ENCODE peak calls at places on chromosomes 2 and 18, in eight cellular contexts. One of them, this sample, is unnamed.

GRCh38 chr2:148569221-148569620 is 75.3 kb upstream of the EPC2 start:
- DNase-seq in CD8-positive, alpha-beta T cell: no peak
- DNase-seq in activated CD4-positive, alpha-beta T cell treated with anti-CD3 and anti-CD28 coated beads for 4 hours: no peak
- DNase-seq in EH: no peak
- DNase-seq in GM13976: no peak
- DNase-seq in stimulated activated CD4-positive, alpha-beta T cell treated with anti-CD3 and anti-CD28 coated beads, Interleukin-2, amount 100 ng/mL, for 4 hours: no peak
- DNase-seq in SIG-M5: no peak
- DNase-seq in NCI-H1048: no peak
- DNase-seq in this sample: no peak

GRCh38 chr2:107712857-107713256 is 113.8 kb upstream of the RGPD4 start:
- DNase-seq in stimulated activated CD4-positive, alpha-beta T cell treated with anti-CD3 and anti-CD28 coated beads, Interleukin-2, amount 100 ng/mL, for 4 hours: no peak
- DNase-seq in NCI-H1048: no peak
- DNase-seq in CD8-positive, alpha-beta T cell: no peak
- DNase-seq in SIG-M5: no peak
- DNase-seq in activated CD4-positive, alpha-beta T cell treated with anti-CD3 and anti-CD28 coated beads for 4 hours: no peak
- DNase-seq in GM13976: peak
- DNase-seq in EH: no peak
- DNase-seq in this sample: no peak

GRCh38 chr2:105042189-105042588 is 4.3 kb downstream of the MRPS9 start:
- DNase-seq in stimulated activated CD4-positive, alpha-beta T cell treated with anti-CD3 and anti-CD28 coated beads, Interleukin-2, amount 100 ng/mL, for 4 hours: no peak
- DNase-seq in SIG-M5: no peak
- DNase-seq in NCI-H1048: no peak
- DNase-seq in GM13976: no peak
- DNase-seq in activated CD4-positive, alpha-beta T cell treated with anti-CD3 and anti-CD28 coated beads for 4 hours: no peak
- DNase-seq in CD8-positive, alpha-beta T cell: no peak
- DNase-seq in EH: no peak
- DNase-seq in this sample: no peak

GRCh38 chr2:188369365-188369764 is 77.7 kb downstream of the GULP1 start:
- DNase-seq in activated CD4-positive, alpha-beta T cell treated with anti-CD3 and anti-CD28 coated beads for 4 hours: no peak
- DNase-seq in stimulated activated CD4-positive, alpha-beta T cell treated with anti-CD3 and anti-CD28 coated beads, Interleukin-2, amount 100 ng/mL, for 4 hours: no peak
- DNase-seq in EH: peak
- DNase-seq in CD8-positive, alpha-beta T cell: no peak
- DNase-seq in GM13976: peak
- DNase-seq in NCI-H1048: no peak
- DNase-seq in SIG-M5: no peak
- DNase-seq in this sample: no peak

GRCh38 chr2:46873632-46874068 is 42.0 kb downstream of the MCFD2 start:
- DNase-seq in SIG-M5: peak
- DNase-seq in NCI-H1048: no peak
- DNase-seq in GM13976: no peak
- DNase-seq in stimulated activated CD4-positive, alpha-beta T cell treated with anti-CD3 and anti-CD28 coated beads, Interleukin-2, amount 100 ng/mL, for 4 hours: peak
- DNase-seq in EH: peak
- DNase-seq in CD8-positive, alpha-beta T cell: peak
- DNase-seq in activated CD4-positive, alpha-beta T cell treated with anti-CD3 and anti-CD28 coated beads for 4 hours: peak
- DNase-seq in this sample: no peak

GRCh38 chr18:11955299-11956029 is 25.8 kb upstream of the IMPA2 start:
- DNase-seq in CD8-positive, alpha-beta T cell: no peak
- DNase-seq in stimulated activated CD4-positive, alpha-beta T cell treated with anti-CD3 and anti-CD28 coated beads, Interleukin-2, amount 100 ng/mL, for 4 hours: no peak
- DNase-seq in GM13976: no peak
- DNase-seq in SIG-M5: peak
- DNase-seq in activated CD4-positive, alpha-beta T cell treated with anti-CD3 and anti-CD28 coated beads for 4 hours: no peak
- DNase-seq in EH: peak
- DNase-seq in NCI-H1048: no peak
- DNase-seq in this sample: no peak

GRCh38 chr18:34999734-35000397 is 41.3 kb upstream of the MAPRE2 start:
- DNase-seq in EH: no peak
- DNase-seq in activated CD4-positive, alpha-beta T cell treated with anti-CD3 and anti-CD28 coated beads for 4 hours: no peak
- DNase-seq in NCI-H1048: no peak
- DNase-seq in CD8-positive, alpha-beta T cell: no peak
- DNase-seq in SIG-M5: no peak
- DNase-seq in GM13976: no peak
- DNase-seq in stimulated activated CD4-positive, alpha-beta T cell treated with anti-CD3 and anti-CD28 coated beads, Interleukin-2, amount 100 ng/mL, for 4 hours: no peak
- DNase-seq in this sample: no peak

GRCh38 chr2:241105641-241106040 is 3.6 kb upstream of the MTERF4 start:
- DNase-seq in activated CD4-positive, alpha-beta T cell treated with anti-CD3 and anti-CD28 coated beads for 4 hours: no peak
- DNase-seq in NCI-H1048: no peak
- DNase-seq in CD8-positive, alpha-beta T cell: no peak
- DNase-seq in EH: no peak
- DNase-seq in stimulated activated CD4-positive, alpha-beta T cell treated with anti-CD3 and anti-CD28 coated beads, Interleukin-2, amount 100 ng/mL, for 4 hours: no peak
- DNase-seq in SIG-M5: no peak
- DNase-seq in GM13976: no peak
- DNase-seq in this sample: no peak

GRCh38 chr2:178827739-178828487 is 20.7 kb upstream of the TTN start:
- DNase-seq in EH: no peak
- DNase-seq in GM13976: no peak
- DNase-seq in activated CD4-positive, alpha-beta T cell treated with anti-CD3 and anti-CD28 coated beads for 4 hours: no peak
- DNase-seq in stimulated activated CD4-positive, alpha-beta T cell treated with anti-CD3 and anti-CD28 coated beads, Interleukin-2, amount 100 ng/mL, for 4 hours: no peak
- DNase-seq in CD8-positive, alpha-beta T cell: no peak
- DNase-seq in NCI-H1048: no peak
- DNase-seq in SIG-M5: no peak
- DNase-seq in this sample: no peak

GRCh38 chr2:109601693-109602250 is 12.0 kb downstream of the SEPTIN10 start:
- DNase-seq in GM13976: no peak
- DNase-seq in NCI-H1048: no peak
- DNase-seq in stimulated activated CD4-positive, alpha-beta T cell treated with anti-CD3 and anti-CD28 coated beads, Interleukin-2, amount 100 ng/mL, for 4 hours: no peak
- DNase-seq in SIG-M5: no peak
- DNase-seq in activated CD4-positive, alpha-beta T cell treated with anti-CD3 and anti-CD28 coated beads for 4 hours: no peak
- DNase-seq in CD8-positive, alpha-beta T cell: no peak
- DNase-seq in EH: no peak
- DNase-seq in this sample: no peak

GRCh38 chr2:15786901-15787300 is 153.4 kb upstream of the MYCN start:
- DNase-seq in GM13976: no peak
- DNase-seq in stimulated activated CD4-positive, alpha-beta T cell treated with anti-CD3 and anti-CD28 coated beads, Interleukin-2, amount 100 ng/mL, for 4 hours: no peak
- DNase-seq in NCI-H1048: no peak
- DNase-seq in EH: no peak
- DNase-seq in activated CD4-positive, alpha-beta T cell treated with anti-CD3 and anti-CD28 coated beads for 4 hours: no peak
- DNase-seq in SIG-M5: no peak
- DNase-seq in CD8-positive, alpha-beta T cell: no peak
- DNase-seq in this sample: no peak

GRCh38 chr2:100235098-100235497 is 87.2 kb downstream of the LONRF2 start:
- DNase-seq in GM13976: peak
- DNase-seq in CD8-positive, alpha-beta T cell: peak
- DNase-seq in NCI-H1048: no peak
- DNase-seq in activated CD4-positive, alpha-beta T cell treated with anti-CD3 and anti-CD28 coated beads for 4 hours: no peak
- DNase-seq in EH: no peak
- DNase-seq in SIG-M5: peak
- DNase-seq in stimulated activated CD4-positive, alpha-beta T cell treated with anti-CD3 and anti-CD28 coated beads, Interleukin-2, amount 100 ng/mL, for 4 hours: no peak
- DNase-seq in this sample: no peak

GRCh38 chr18:24674236-24675004 is 214.0 kb downstream of the HRH4 start:
- DNase-seq in stimulated activated CD4-positive, alpha-beta T cell treated with anti-CD3 and anti-CD28 coated beads, Interleukin-2, amount 100 ng/mL, for 4 hours: no peak
- DNase-seq in activated CD4-positive, alpha-beta T cell treated with anti-CD3 and anti-CD28 coated beads for 4 hours: no peak
- DNase-seq in GM13976: no peak
- DNase-seq in NCI-H1048: no peak
- DNase-seq in SIG-M5: no peak
- DNase-seq in EH: no peak
- DNase-seq in CD8-positive, alpha-beta T cell: no peak
- DNase-seq in this sample: no peak

GRCh38 chr2:189474526-189474925 is 33.3 kb downstream of the WDR75 start:
- DNase-seq in CD8-positive, alpha-beta T cell: no peak
- DNase-seq in SIG-M5: no peak
- DNase-seq in stimulated activated CD4-positive, alpha-beta T cell treated with anti-CD3 and anti-CD28 coated beads, Interleukin-2, amount 100 ng/mL, for 4 hours: no peak
- DNase-seq in NCI-H1048: no peak
- DNase-seq in EH: no peak
- DNase-seq in GM13976: no peak
- DNase-seq in activated CD4-positive, alpha-beta T cell treated with anti-CD3 and anti-CD28 coated beads for 4 hours: no peak
- DNase-seq in this sample: no peak

GRCh38 chr18:8056723-8057122 is 489.6 kb downstream of the PTPRM start:
- DNase-seq in stimulated activated CD4-positive, alpha-beta T cell treated with anti-CD3 and anti-CD28 coated beads, Interleukin-2, amount 100 ng/mL, for 4 hours: no peak
- DNase-seq in activated CD4-positive, alpha-beta T cell treated with anti-CD3 and anti-CD28 coated beads for 4 hours: no peak
- DNase-seq in GM13976: no peak
- DNase-seq in SIG-M5: no peak
- DNase-seq in CD8-positive, alpha-beta T cell: no peak
- DNase-seq in EH: no peak
- DNase-seq in NCI-H1048: no peak
- DNase-seq in this sample: no peak

GRCh38 chr2:181849601-181850000 is 41.9 kb upstream of the ITPRID2 start:
- DNase-seq in CD8-positive, alpha-beta T cell: no peak
- DNase-seq in EH: no peak
- DNase-seq in GM13976: no peak
- DNase-seq in activated CD4-positive, alpha-beta T cell treated with anti-CD3 and anti-CD28 coated beads for 4 hours: no peak
- DNase-seq in SIG-M5: no peak
- DNase-seq in stimulated activated CD4-positive, alpha-beta T cell treated with anti-CD3 and anti-CD28 coated beads, Interleukin-2, amount 100 ng/mL, for 4 hours: no peak
- DNase-seq in NCI-H1048: no peak
- DNase-seq in this sample: no peak

This sample was measured in activated T-helper 2 cell treated with anti-CD3 and anti-CD28 coated beads, Interferon-gamma antibody, Interleukin-2, Interleukin-4, amounts not matched to agents 10 μg/mL and 5 μg/mL and 100 μg/mL, durations not matched to agents 14 hours and 24 hours and 36 hours.